ENCODE peak calls at places on chromosomes 7 and 10, in ten cellular contexts. One of them, this sample, is unnamed.

GRCh38 chr10:75972494-75973276 is 541.3 kb downstream of the LRMDA start:
- DNase-seq in HuH-7: no peak
- DNase-seq in right lobe of liver: no peak
- DNase-seq in CD14-positive monocyte: no peak
- DNase-seq in esophagus squamous epithelium: no peak
- DNase-seq in GM04504: no peak
- DNase-seq in activated T-helper 1 cell treated with Interleukin-2 at 50 U/mL for 16 hours: no peak
- DNase-seq in GM23248: peak
- DNase-seq in CD8-positive, alpha-beta memory T cell: no peak
- DNase-seq in activated gamma-delta T cell treated with anti-CD3 and anti-CD28 coated beads, Interleukin-2, amount 50 U/mL, for 16 hours: no peak
- DNase-seq in this sample: no peak

GRCh38 chr7:85125160-85125559 is 61.7 kb downstream of the SEMA3D start:
- DNase-seq in esophagus squamous epithelium: no peak
- DNase-seq in activated T-helper 1 cell treated with Interleukin-2 at 50 U/mL for 16 hours: no peak
- DNase-seq in HuH-7: no peak
- DNase-seq in CD8-positive, alpha-beta memory T cell: no peak
- DNase-seq in right lobe of liver: no peak
- DNase-seq in GM04504: no peak
- DNase-seq in activated gamma-delta T cell treated with anti-CD3 and anti-CD28 coated beads, Interleukin-2, amount 50 U/mL, for 16 hours: no peak
- DNase-seq in CD14-positive monocyte: no peak
- DNase-seq in GM23248: no peak
- DNase-seq in this sample: no peak

GRCh38 chr7:158987691-158988090 is 131.3 kb downstream of the DYNC2I1 start:
- DNase-seq in activated T-helper 1 cell treated with Interleukin-2 at 50 U/mL for 16 hours: no peak
- DNase-seq in GM23248: no peak
- DNase-seq in CD14-positive monocyte: no peak
- DNase-seq in esophagus squamous epithelium: no peak
- DNase-seq in CD8-positive, alpha-beta memory T cell: no peak
- DNase-seq in GM04504: no peak
- DNase-seq in HuH-7: no peak
- DNase-seq in right lobe of liver: no peak
- DNase-seq in activated gamma-delta T cell treated with anti-CD3 and anti-CD28 coated beads, Interleukin-2, amount 50 U/mL, for 16 hours: no peak
- DNase-seq in this sample: no peak

GRCh38 chr7:142557971-142558582 is 191.2 kb upstream of the PRSS1 start:
- DNase-seq in right lobe of liver: no peak
- DNase-seq in HuH-7: peak
- DNase-seq in GM04504: no peak
- DNase-seq in CD8-positive, alpha-beta memory T cell: peak
- DNase-seq in GM23248: peak
- DNase-seq in CD14-positive monocyte: no peak
- DNase-seq in esophagus squamous epithelium: no peak
- DNase-seq in activated T-helper 1 cell treated with Interleukin-2 at 50 U/mL for 16 hours: no peak
- DNase-seq in activated gamma-delta T cell treated with anti-CD3 and anti-CD28 coated beads, Interleukin-2, amount 50 U/mL, for 16 hours: no peak
- DNase-seq in this sample: no peak

GRCh38 chr7:50832744-50833143 is 50.0 kb upstream of the GRB10 start:
- DNase-seq in right lobe of liver: no peak
- DNase-seq in GM23248: peak
- DNase-seq in CD14-positive monocyte: no peak
- DNase-seq in CD8-positive, alpha-beta memory T cell: no peak
- DNase-seq in HuH-7: no peak
- DNase-seq in GM04504: no peak
- DNase-seq in activated T-helper 1 cell treated with Interleukin-2 at 50 U/mL for 16 hours: no peak
- DNase-seq in esophagus squamous epithelium: no peak
- DNase-seq in activated gamma-delta T cell treated with anti-CD3 and anti-CD28 coated beads, Interleukin-2, amount 50 U/mL, for 16 hours: no peak
- DNase-seq in this sample: no peak

GRCh38 chr7:157893535-157894044 is 556.8 kb downstream of the DNAJB6 start:
- DNase-seq in GM23248: no peak
- DNase-seq in CD8-positive, alpha-beta memory T cell: no peak
- DNase-seq in activated T-helper 1 cell treated with Interleukin-2 at 50 U/mL for 16 hours: no peak
- DNase-seq in HuH-7: no peak
- DNase-seq in esophagus squamous epithelium: no peak
- DNase-seq in GM04504: no peak
- DNase-seq in activated gamma-delta T cell treated with anti-CD3 and anti-CD28 coated beads, Interleukin-2, amount 50 U/mL, for 16 hours: no peak
- DNase-seq in CD14-positive monocyte: no peak
- DNase-seq in right lobe of liver: no peak
- DNase-seq in this sample: no peak

GRCh38 chr7:192701-193536 is 548 bp downstream of the FAM20C start:
- DNase-seq in right lobe of liver: peak
- DNase-seq in activated T-helper 1 cell treated with Interleukin-2 at 50 U/mL for 16 hours: no peak
- DNase-seq in GM04504: no peak
- DNase-seq in GM23248: peak
- DNase-seq in CD14-positive monocyte: no peak
- DNase-seq in activated gamma-delta T cell treated with anti-CD3 and anti-CD28 coated beads, Interleukin-2, amount 50 U/mL, for 16 hours: no peak
- DNase-seq in HuH-7: peak
- DNase-seq in esophagus squamous epithelium: no peak
- DNase-seq in CD8-positive, alpha-beta memory T cell: no peak
- DNase-seq in this sample: no peak

GRCh38 chr7:140230517-140230861 is 53.7 kb upstream of the KDM7A start:
- DNase-seq in CD8-positive, alpha-beta memory T cell: peak
- DNase-seq in right lobe of liver: peak
- DNase-seq in esophagus squamous epithelium: peak
- DNase-seq in activated gamma-delta T cell treated with anti-CD3 and anti-CD28 coated beads, Interleukin-2, amount 50 U/mL, for 16 hours: peak
- DNase-seq in HuH-7: peak
- DNase-seq in CD14-positive monocyte: peak
- DNase-seq in GM23248: peak
- DNase-seq in activated T-helper 1 cell treated with Interleukin-2 at 50 U/mL for 16 hours: peak
- DNase-seq in GM04504: no peak
- DNase-seq in this sample: peak

GRCh38 chr7:73705551-73705920 is 13.9 kb downstream of the STX1A start:
- DNase-seq in activated gamma-delta T cell treated with anti-CD3 and anti-CD28 coated beads, Interleukin-2, amount 50 U/mL, for 16 hours: no peak
- DNase-seq in GM23248: no peak
- DNase-seq in CD14-positive monocyte: no peak
- DNase-seq in right lobe of liver: no peak
- DNase-seq in CD8-positive, alpha-beta memory T cell: no peak
- DNase-seq in activated T-helper 1 cell treated with Interleukin-2 at 50 U/mL for 16 hours: no peak
- DNase-seq in GM04504: no peak
- DNase-seq in HuH-7: no peak
- DNase-seq in esophagus squamous epithelium: no peak
- DNase-seq in this sample: no peak

GRCh38 chr7:99340659-99341058 is 15.0 kb downstream of the ARPC1A start:
- DNase-seq in CD8-positive, alpha-beta memory T cell: no peak
- DNase-seq in HuH-7: no peak
- DNase-seq in activated gamma-delta T cell treated with anti-CD3 and anti-CD28 coated beads, Interleukin-2, amount 50 U/mL, for 16 hours: no peak
- DNase-seq in right lobe of liver: no peak
- DNase-seq in activated T-helper 1 cell treated with Interleukin-2 at 50 U/mL for 16 hours: no peak
- DNase-seq in GM04504: no peak
- DNase-seq in GM23248: no peak
- DNase-seq in CD14-positive monocyte: no peak
- DNase-seq in esophagus squamous epithelium: no peak
- DNase-seq in this sample: no peak

GRCh38 chr10:78594938-78595645 is 473.7 kb upstream of the ZMIZ1 start:
- DNase-seq in GM04504: no peak
- DNase-seq in GM23248: no peak
- DNase-seq in HuH-7: no peak
- DNase-seq in CD8-positive, alpha-beta memory T cell: no peak
- DNase-seq in activated gamma-delta T cell treated with anti-CD3 and anti-CD28 coated beads, Interleukin-2, amount 50 U/mL, for 16 hours: no peak
- DNase-seq in right lobe of liver: no peak
- DNase-seq in esophagus squamous epithelium: no peak
- DNase-seq in activated T-helper 1 cell treated with Interleukin-2 at 50 U/mL for 16 hours: no peak
- DNase-seq in CD14-positive monocyte: no peak
- DNase-seq in this sample: no peak

GRCh38 chr7:36208997-36209813 is 56.2 kb downstream of the EEPD1 start:
- DNase-seq in HuH-7: no peak
- DNase-seq in activated T-helper 1 cell treated with Interleukin-2 at 50 U/mL for 16 hours: no peak
- DNase-seq in CD8-positive, alpha-beta memory T cell: no peak
- DNase-seq in GM23248: peak
- DNase-seq in right lobe of liver: no peak
- DNase-seq in esophagus squamous epithelium: no peak
- DNase-seq in GM04504: no peak
- DNase-seq in CD14-positive monocyte: no peak
- DNase-seq in activated gamma-delta T cell treated with anti-CD3 and anti-CD28 coated beads, Interleukin-2, amount 50 U/mL, for 16 hours: no peak
- DNase-seq in this sample: no peak